ENCODE peak calls at places on chromosomes 13 and 19, in nine cellular contexts. E is IMR-90, W is ascending aorta, T is BE2C, D is fibroblast of lung, C is BJ, O is hepatocyte, A is psoas muscle, I is transverse colon. X is an unnamed sample.
A peak's percentile ranks its signal among the peaks of the same experiment; 100 is the strongest.

GRCh38 chr19:49799798-49800376 is 13.2 kb downstream of the FUZ start:
- DNase-seq in T (no peak), W (no peak), E (no peak), C (no peak), I (no peak), O (no peak), D (no peak), A (no peak), X (no peak)

GRCh38 chr13:20990910-20991525 is 70.4 kb downstream of the LATS2 start:
- DNase-seq in E (no peak), W (no peak), I (no peak), C (no peak), D (no peak), A (peak; percentile 59), T (no peak), O (no peak), X (no peak)

GRCh38 chr13:79541426-79542049 is 60.6 kb downstream of the NDFIP2 start:
- DNase-seq in W (no peak), A (no peak), D (peak; percentile 53), O (peak; percentile 60), T (no peak), I (no peak), C (peak; percentile 28), E (peak; percentile 73), X (peak; percentile 32)

GRCh38 chr13:111339366-111340143 is 19.1 kb downstream of the TEX29 start:
- DNase-seq in W (no peak), E (no peak), O (no peak), C (no peak), T (no peak), D (no peak), I (no peak), A (no peak), X (no peak)

GRCh38 chr13:99467764-99468163 is 33.5 kb upstream of the TM9SF2 start:
- DNase-seq in I (no peak), O (peak; percentile 28), A (no peak), D (peak; percentile 68), T (no peak), E (peak; percentile 77), C (peak; percentile 37), W (no peak), X (peak; percentile 1)

GRCh38 chr19:45238556-45238955 is 6.7 kb downstream of the EXOC3L2 start:
- DNase-seq in I (no peak), O (no peak), A (no peak), C (no peak), D (no peak), E (no peak), W (no peak), T (no peak), X (no peak)

GRCh38 chr19:3100747-3101730 is 6.9 kb downstream of the GNA11 start:
- DNase-seq in C (no peak), O (no peak), W (no peak), T (peak; percentile 50), A (no peak), E (no peak), I (no peak), D (no peak), X (no peak)

GRCh38 chr13:75647126-75647784 is 11.1 kb downstream of the LMO7 start:
- DNase-seq in E (peak; percentile 55), W (no peak), A (no peak), I (no peak), C (no peak), O (no peak), T (no peak), D (peak; percentile 62), X (peak; percentile 67)

GRCh38 chr13:32443111-32443510 is 15.2 kb upstream of the N4BP2L1 start:
- DNase-seq in D (no peak), I (peak; percentile 35), C (no peak), A (no peak), T (peak; percentile 27), O (peak; percentile 16), E (peak; percentile 23), W (no peak), X (no peak)

GRCh38 chr19:1064661-1065605 is 2.0 kb upstream of the ARHGAP45 start:
- DNase-seq in E (peak; percentile 68), T (peak; percentile 78), W (no peak), I (peak; percentile 81), C (no peak), D (peak; percentile 67), O (peak; percentile 84), A (peak; percentile 82), X (no peak)

GRCh38 chr19:6354098-6354674 is 7.1 kb upstream of the CLPP start:
- DNase-seq in A (no peak), E (no peak), T (no peak), W (no peak), I (no peak), D (no peak), C (no peak), O (no peak), X (no peak)

GRCh38 chr19:34961775-34962174 is 2.3 kb downstream of the ZNF792 start:
- DNase-seq in D (no peak), C (no peak), A (no peak), I (no peak), W (no peak), T (no peak), O (no peak), E (no peak), X (no peak)

DNA sequence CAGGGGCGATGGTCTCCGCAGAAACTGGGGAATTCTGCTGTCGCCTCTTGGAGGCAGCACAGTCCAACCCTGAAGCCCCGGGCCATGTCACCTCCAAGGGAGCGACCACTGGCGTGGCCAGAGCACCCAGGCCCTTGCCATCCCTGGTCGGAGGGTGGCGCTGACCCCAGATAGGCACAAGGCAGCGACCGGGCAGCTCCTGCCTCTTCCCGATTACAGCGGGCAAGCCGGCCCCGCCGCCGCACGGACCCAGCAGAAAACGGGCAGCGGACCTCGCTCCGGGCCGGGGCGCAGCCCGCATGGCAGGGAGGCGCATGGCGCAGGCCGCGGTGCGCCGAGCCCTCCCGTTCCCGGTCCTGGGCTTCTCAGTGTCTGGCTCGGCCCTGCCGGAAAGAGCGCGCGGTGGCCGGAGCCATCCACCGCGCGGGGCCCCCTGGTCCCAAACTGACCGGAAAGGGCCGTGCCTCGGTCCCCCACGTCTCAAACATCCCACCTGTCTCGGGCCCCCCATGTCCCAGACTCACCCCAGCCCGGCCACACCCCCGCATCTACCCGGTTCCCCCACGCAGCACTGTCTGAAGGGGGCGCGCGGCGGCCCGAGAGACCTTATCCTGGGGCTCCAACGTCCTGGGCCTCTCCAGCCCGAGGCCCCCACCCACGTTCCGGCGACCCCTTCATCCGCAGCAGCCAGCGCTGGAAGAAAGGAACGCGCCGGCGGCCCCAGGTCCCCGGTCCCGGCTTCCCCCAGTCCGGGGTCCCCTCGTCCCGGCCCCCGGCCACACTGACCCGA is 725 bp downstream of the CERS1 start:
- DNase-seq in C (no peak), W (no peak), D (peak; percentile 27), T (peak; percentile 76), A (peak; percentile 85), E (no peak), O (peak; percentile 50), I (peak; percentile 31), X (no peak)
- H3K4me3 ChIP-seq in C (peak overlapping the region; percentile 42), W (peak overlapping the region; percentile 53), D (no peak overlapping the region), T (peak overlapping the region; percentile 61), A (peak overlapping the region; percentile 66), E (peak overlapping the region; percentile 47), O (peak overlapping the region; percentile 55), I (peak overlapping the region; percentile 28), X (peak overlapping the region; percentile 43)

DNA sequence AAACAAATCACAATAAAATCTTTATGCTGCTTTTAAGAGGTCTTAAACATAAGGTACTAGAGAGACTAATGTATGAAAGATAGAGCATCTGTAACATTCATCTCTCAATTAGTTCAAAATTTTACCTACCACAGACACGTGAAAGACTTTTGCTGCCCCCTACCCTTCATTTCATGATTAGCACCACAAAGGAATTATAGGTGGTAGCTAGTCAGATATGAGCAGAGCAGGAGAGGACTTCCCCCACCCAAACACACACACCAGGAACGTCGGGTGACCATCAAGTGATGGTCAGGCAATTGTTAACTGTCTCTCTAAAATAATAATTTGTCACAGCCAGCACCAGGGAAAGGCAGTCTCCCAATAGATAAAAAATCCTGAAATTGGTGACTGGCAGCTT is 1531.7 kb upstream of the SPRY2 start:
- DNase-seq in I (no peak), E (no peak), C (no peak), W (no peak), D (no peak), A (no peak), O (peak; percentile 53), T (peak; percentile 50), X (no peak)
- TF ChIP-seq CTCF in I (no peak), E (no peak), C (no peak), W (no peak), D (no peak), A (no peak), O (peak; percentile 60), T (peak; percentile 81), X (peak; percentile 77)

DNA sequence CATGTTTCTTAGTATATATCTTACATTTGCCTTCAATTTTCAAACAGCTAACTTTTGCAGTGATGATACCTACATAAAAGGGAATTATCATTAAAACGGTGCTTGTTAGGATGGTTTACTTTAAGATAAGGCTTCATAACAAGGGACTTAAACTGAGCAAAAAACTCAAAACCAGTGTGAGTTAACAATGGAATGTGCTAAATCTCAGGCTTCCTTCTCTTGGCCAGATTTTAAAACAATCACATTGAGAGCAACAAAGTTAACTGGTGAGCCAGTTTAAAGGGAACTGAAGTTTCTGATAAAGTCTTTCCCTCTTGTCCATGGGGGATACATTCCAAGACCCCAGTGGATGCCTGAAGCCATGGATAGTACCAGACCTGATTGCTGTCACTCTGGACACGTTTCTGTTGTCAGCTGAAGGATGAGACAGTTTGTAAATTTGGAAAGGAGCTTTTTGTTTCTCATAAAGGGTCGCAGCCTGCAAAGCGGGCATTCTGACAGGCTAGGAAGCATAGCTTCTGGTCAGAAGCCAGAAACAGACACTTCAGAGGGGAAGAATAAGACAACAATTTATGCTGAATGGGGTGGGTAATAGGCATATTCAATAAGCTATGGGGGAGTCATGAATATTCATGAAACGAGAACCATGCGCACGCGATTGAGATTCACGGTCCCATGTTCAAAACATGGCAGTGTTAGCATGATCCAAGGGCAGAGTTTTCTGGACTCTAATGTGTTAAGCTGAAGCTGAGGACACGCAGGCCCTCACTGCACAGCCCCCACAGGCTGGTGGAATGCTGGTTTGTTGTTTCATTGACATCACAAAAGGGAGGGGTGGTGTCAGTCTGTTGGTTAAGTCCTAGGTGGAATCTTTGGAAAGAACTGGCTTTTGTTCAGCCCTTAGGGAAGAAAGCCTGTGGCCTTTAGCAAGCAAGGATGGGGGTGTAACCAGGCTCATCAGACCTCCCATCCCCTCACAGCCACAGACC is 150.6 kb upstream of the RNF113B start:
- DNase-seq in T (no peak), D (peak; percentile 88), O (peak; percentile 50), W (no peak), I (no peak), E (peak; percentile 78), A (no peak), C (no peak), X (no peak)
- H3K4me3 ChIP-seq in T (no peak overlapping the region), D (no peak overlapping the region), O (no peak overlapping the region), W (no peak overlapping the region), I (no peak overlapping the region), E (no peak overlapping the region), A (no peak overlapping the region), C (no peak overlapping the region), X (no peak overlapping the region)

GRCh38 chr13:59229401-59229800 is 934.3 kb downstream of the DIAPH3 start:
- DNase-seq in O (no peak), T (no peak), I (no peak), A (no peak), C (no peak), E (no peak), W (no peak), D (no peak), X (no peak)

GRCh38 chr13:59236309-59236939 is 927.3 kb downstream of the DIAPH3 start:
- DNase-seq in E (no peak), W (no peak), O (no peak), A (no peak), T (no peak), I (no peak), C (no peak), D (no peak), X (no peak)

GRCh38 chr13:59229861-59230260 is 933.9 kb downstream of the DIAPH3 start:
- DNase-seq in O (no peak), I (no peak), W (no peak), T (no peak), D (no peak), C (no peak), A (no peak), E (no peak), X (no peak)

GRCh38 chr13:59230484-59231264 is 933.1 kb downstream of the DIAPH3 start:
- DNase-seq in C (no peak), T (no peak), W (no peak), I (no peak), D (no peak), A (no peak), E (no peak), O (no peak), X (no peak)
- TF ChIP-seq CTCF in C (no peak), T (no peak), W (no peak), I (no peak), D (no peak), A (no peak), E (no peak), O (no peak), X (no peak)